ENCODE peak calls at places on chromosomes 6 and 20, in seven cellular contexts. P, C, Q, M, E, W and R are unnamed samples.
A peak's percentile ranks its signal among the peaks of the same experiment; 100 is the strongest.

GRCh38 chr6:19759117-19759880 is 77.9 kb upstream of the ID4 start:
- DNase-seq in P (no peak), C (no peak), Q (no peak), M (peak; percentile 66), E (no peak), W (no peak), R (no peak)

GRCh38 chr6:3229566-3230274 is 2.3 kb upstream of the TUBB2B start:
- DNase-seq in P (no peak), C (no peak), Q (no peak), M (no peak), E (no peak), W (no peak), R (no peak)

GRCh38 chr6:145897552-145897951 is 66.6 kb downstream of the SHPRH start:
- DNase-seq in P (no peak), C (no peak), Q (no peak), M (no peak), E (no peak), W (no peak), R (no peak)

GRCh38 chr6:106383573-106383972 is 23.1 kb downstream of the CRYBG1 start:
- DNase-seq in P (peak; percentile 61), C (no peak), Q (no peak), M (peak; percentile 5), E (no peak), W (no peak), R (no peak)

GRCh38 chr6:78829407-78829806 is 37.9 kb upstream of the IRAK1BP1 start:
- DNase-seq in P (no peak), C (no peak), Q (no peak), M (no peak), E (no peak), W (no peak), R (no peak)

GRCh38 chr6:149964243-149965190 is 774 bp downstream of the ULBP1 start:
- DNase-seq in P (no peak), C (peak; percentile 19), Q (no peak), M (peak; percentile 30), E (no peak), W (no peak), R (no peak)

GRCh38 chr6:168837231-168837903 is 396.4 kb downstream of the SMOC2 start:
- DNase-seq in P (no peak), C (no peak), Q (no peak), M (no peak), E (no peak), W (no peak), R (no peak)

GRCh38 chr6:85143686-85144085 is 306.2 kb upstream of the NT5E start:
- DNase-seq in P (no peak), C (no peak), Q (no peak), M (no peak), E (no peak), W (no peak), R (no peak)

GRCh38 chr6:164396071-164397047 is 913.0 kb downstream of the C6orf118 start:
- DNase-seq in P (no peak), C (no peak), Q (no peak), M (no peak), E (no peak), W (no peak), R (no peak)

GRCh38 chr6:108260126-108260808 is 573 bp downstream of the SNX3 start:
- DNase-seq in P (peak; percentile 43), C (peak; percentile 67), Q (no peak), M (peak; percentile 54), E (no peak), W (peak; percentile 25), R (no peak)

GRCh38 chr20:63081831-63082230 is 75.1 kb upstream of the BHLHE23 start:
- DNase-seq in P (no peak), C (no peak), Q (peak; percentile 12), M (no peak), E (no peak), W (no peak), R (no peak)

GRCh38 chr20:19937651-19938420 is 79.3 kb upstream of the NAA20 start:
- DNase-seq in P (peak; percentile 74), C (no peak), Q (no peak), M (no peak), E (no peak), W (peak; percentile 23), R (no peak)

GRCh38 chr6:32416031-32416430 is 9.1 kb upstream of the BTNL2 start:
- DNase-seq in P (no peak), C (no peak), Q (no peak), M (no peak), E (no peak), W (no peak), R (no peak)

GRCh38 chr6:11609324-11610071 is 71.9 kb downstream of the TMEM170B start:
- DNase-seq in P (no peak), C (no peak), Q (peak; percentile 54), M (peak; percentile 50), E (no peak), W (no peak), R (no peak)

GRCh38 chr6:124742971-124743370 is 219.3 kb upstream of the RNF217 start:
- DNase-seq in P (no peak), C (no peak), Q (no peak), M (peak; percentile 3), E (no peak), W (no peak), R (no peak)

GRCh38 chr20:37345339-37346231 is at the start of gene SRC:
- DNase-seq in P (peak; percentile 59), C (peak; percentile 91), Q (peak; percentile 75), M (peak; percentile 68), E (no peak), W (no peak), R (peak; percentile 20)

GRCh38 chr6:69631552-69632346 is 165.1 kb downstream of the LMBRD1 start:
- DNase-seq in P (no peak), C (no peak), Q (no peak), M (no peak), E (no peak), W (no peak), R (no peak)

GRCh38 chr20:57211406-57211805 is 55.0 kb downstream of the BMP7 start:
- DNase-seq in P (no peak), C (no peak), Q (no peak), M (no peak), E (no peak), W (no peak), R (no peak)

GRCh38 chr20:25324412-25324811 is 66.2 kb downstream of the ABHD12 start:
- DNase-seq in P (peak; percentile 96), C (no peak), Q (no peak), M (no peak), E (no peak), W (no peak), R (no peak)

GRCh38 chr6:56749632-56750151 is 107.0 kb upstream of the DST start:
- DNase-seq in P (no peak), C (no peak), Q (no peak), M (peak; percentile 62), E (no peak), W (no peak), R (no peak)

GRCh38 chr6:4338884-4339283 is 203.5 kb upstream of the ECI2 start:
- DNase-seq in P (no peak), C (no peak), Q (no peak), M (no peak), E (no peak), W (no peak), R (no peak)

GRCh38 chr6:35486005-35486925 is 10.6 kb downstream of the TEAD3 start:
- DNase-seq in P (no peak), C (peak; percentile 94), Q (no peak), M (no peak), E (no peak), W (no peak), R (no peak)
- H3K27ac ChIP-seq in P (peak overlapping the region; percentile 86), C (peak overlapping the region; percentile 94), Q (peak overlapping the region; percentile 13), M (peak overlapping the region; percentile 65), E (no peak overlapping the region), W (no peak overlapping the region), R (no peak overlapping the region)

GRCh38 chr6:16956371-16956770 is 145.5 kb upstream of the STMND1 start:
- DNase-seq in P (no peak), C (no peak), Q (no peak), M (peak; percentile 49), E (no peak), W (no peak), R (no peak)
- TF ChIP-seq CTCF in P (no peak), C (no peak), Q (no peak), M (peak; percentile 14), E (no peak), W (no peak), R (no peak)

GRCh38 chr6:52691718-52692117 is 20.8 kb downstream of the TMEM14A start:
- DNase-seq in P (no peak), C (no peak), Q (no peak), M (peak; percentile 15), E (no peak), W (no peak), R (no peak)
- H3K27ac ChIP-seq in P (no peak overlapping the region), C (no peak overlapping the region), Q (no peak overlapping the region), M (no peak overlapping the region), E (no peak overlapping the region), W (no peak overlapping the region), R (no peak overlapping the region)

GRCh38 chr20:32820000-32820697 is 395 bp downstream of the MAPRE1 start:
- DNase-seq in P (peak; percentile 40), C (peak; percentile 74), Q (peak; percentile 78), M (peak; percentile 42), E (peak; percentile 78), W (no peak), R (peak; percentile 86)
- TF ChIP-seq CTCF in P (no peak), C (no peak), Q (no peak), M (no peak), E (no peak), W (no peak), R (no peak)

DNA sequence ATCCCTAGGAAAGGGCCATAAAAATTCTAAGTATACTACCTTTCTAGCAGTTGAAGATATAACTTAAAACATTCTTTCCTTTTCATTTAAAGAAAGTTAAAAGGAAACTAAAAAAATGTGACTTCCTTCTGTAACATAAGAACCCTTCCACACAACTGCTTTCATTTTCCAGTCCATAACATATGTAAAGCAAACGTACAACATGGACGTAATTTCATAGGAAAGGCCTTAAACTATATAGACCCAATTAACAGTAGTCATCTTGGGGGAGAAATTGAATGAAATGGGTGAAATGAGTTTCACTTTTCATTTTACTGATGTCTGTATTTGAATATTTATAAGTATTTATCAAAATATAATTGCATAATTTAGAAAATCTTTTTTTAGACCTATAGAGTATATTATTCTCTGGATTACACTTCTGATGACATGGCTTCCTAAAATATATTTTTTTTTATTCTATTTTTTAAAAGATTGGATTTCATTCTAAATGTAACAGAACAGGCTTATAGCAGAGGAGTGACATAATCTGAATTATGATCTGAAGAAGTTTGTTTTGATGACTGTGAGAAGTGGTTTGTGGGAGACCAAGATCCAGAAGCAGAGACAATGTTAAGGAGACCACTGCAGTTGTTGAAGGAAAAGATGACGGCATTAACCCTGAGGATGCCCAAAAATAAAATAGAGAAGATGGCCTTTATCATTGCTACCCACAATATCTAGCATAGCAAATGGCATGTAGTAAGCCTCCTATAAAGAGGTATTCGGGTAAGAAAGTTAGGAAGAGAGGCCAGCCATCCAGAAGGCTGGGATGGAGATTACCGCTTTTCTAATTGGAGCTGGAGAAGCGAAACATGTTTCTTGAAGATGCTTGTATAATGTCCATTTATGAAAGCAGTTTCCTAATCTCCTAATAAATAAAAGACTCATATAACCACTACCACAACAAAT is 260.4 kb downstream of the PTPRK start:
- DNase-seq in P (no peak), C (no peak), Q (no peak), M (peak; percentile 14), E (no peak), W (no peak), R (no peak)
- H3K27ac ChIP-seq in P (no peak overlapping the region), C (no peak overlapping the region), Q (no peak overlapping the region), M (no peak overlapping the region), E (peak overlapping the region; percentile 49), W (no peak overlapping the region), R (no peak overlapping the region)